ENCODE peak calls at places on chromosomes 7 and 10, in nine cellular contexts. One of them, this sample, is unnamed.

GRCh38 chr7:22093936-22094335 is 148.2 kb upstream of the CDCA7L start:
- DNase-seq in HFFc6: no peak
- DNase-seq in Calu3: no peak
- DNase-seq in spleen: no peak
- DNase-seq in WTC11: no peak
- DNase-seq in left lung: no peak
- DNase-seq in activated CD8-positive, alpha-beta T cell treated with anti-CD3 and anti-CD28 coated beads for 36 hours: no peak
- DNase-seq in BJ: no peak
- DNase-seq in B cell: no peak
- DNase-seq in this sample: no peak

GRCh38 chr7:98761225-98761624 is 108.6 kb downstream of the TMEM130 start:
- DNase-seq in HFFc6: no peak
- DNase-seq in Calu3: no peak
- DNase-seq in spleen: no peak
- DNase-seq in WTC11: no peak
- DNase-seq in left lung: no peak
- DNase-seq in activated CD8-positive, alpha-beta T cell treated with anti-CD3 and anti-CD28 coated beads for 36 hours: no peak
- DNase-seq in BJ: no peak
- DNase-seq in B cell: no peak
- DNase-seq in this sample: no peak

GRCh38 chr10:3071405-3072198 is 4.3 kb downstream of the PFKP start:
- DNase-seq in HFFc6: peak; percentile 83
- DNase-seq in Calu3: peak; percentile 73
- DNase-seq in spleen: no peak
- DNase-seq in WTC11: no peak
- DNase-seq in left lung: no peak
- DNase-seq in activated CD8-positive, alpha-beta T cell treated with anti-CD3 and anti-CD28 coated beads for 36 hours: peak; percentile 69
- DNase-seq in BJ: no peak
- DNase-seq in B cell: no peak
- DNase-seq in this sample: no peak

GRCh38 chr10:88314362-88314761 is 268.8 kb downstream of the RNLS start:
- DNase-seq in HFFc6: no peak
- DNase-seq in Calu3: no peak
- DNase-seq in spleen: no peak
- DNase-seq in WTC11: no peak
- DNase-seq in left lung: no peak
- DNase-seq in activated CD8-positive, alpha-beta T cell treated with anti-CD3 and anti-CD28 coated beads for 36 hours: no peak
- DNase-seq in BJ: no peak
- DNase-seq in B cell: no peak
- DNase-seq in this sample: no peak

GRCh38 chr7:140297192-140297591 is 101.1 kb downstream of the SLC37A3 start:
- DNase-seq in HFFc6: no peak
- DNase-seq in Calu3: no peak
- DNase-seq in spleen: no peak
- DNase-seq in WTC11: no peak
- DNase-seq in left lung: no peak
- DNase-seq in activated CD8-positive, alpha-beta T cell treated with anti-CD3 and anti-CD28 coated beads for 36 hours: no peak
- DNase-seq in BJ: no peak
- DNase-seq in B cell: no peak
- DNase-seq in this sample: no peak

GRCh38 chr7:100895956-100896742 is 461 bp upstream of the ACHE start:
- DNase-seq in HFFc6: no peak
- DNase-seq in Calu3: peak; percentile 37
- DNase-seq in spleen: peak; percentile 77
- DNase-seq in WTC11: peak; percentile 57
- DNase-seq in left lung: no peak
- DNase-seq in activated CD8-positive, alpha-beta T cell treated with anti-CD3 and anti-CD28 coated beads for 36 hours: peak; percentile 46
- DNase-seq in BJ: no peak
- DNase-seq in B cell: peak; percentile 58
- DNase-seq in this sample: peak; percentile 68

GRCh38 chr10:29106287-29106686 is 182.6 kb upstream of the LYZL1 start:
- DNase-seq in HFFc6: no peak
- DNase-seq in Calu3: no peak
- DNase-seq in spleen: no peak
- DNase-seq in WTC11: no peak
- DNase-seq in left lung: no peak
- DNase-seq in activated CD8-positive, alpha-beta T cell treated with anti-CD3 and anti-CD28 coated beads for 36 hours: no peak
- DNase-seq in BJ: no peak
- DNase-seq in B cell: no peak
- DNase-seq in this sample: no peak

GRCh38 chr10:8618834-8619233 is 564.3 kb downstream of the GATA3 start:
- DNase-seq in HFFc6: no peak
- DNase-seq in Calu3: peak; percentile 32
- DNase-seq in spleen: no peak
- DNase-seq in WTC11: no peak
- DNase-seq in left lung: no peak
- DNase-seq in activated CD8-positive, alpha-beta T cell treated with anti-CD3 and anti-CD28 coated beads for 36 hours: no peak
- DNase-seq in BJ: no peak
- DNase-seq in B cell: no peak
- DNase-seq in this sample: no peak

GRCh38 chr10:78211476-78212110 is 177.9 kb downstream of the RPS24 start:
- DNase-seq in HFFc6: peak; percentile 60
- DNase-seq in Calu3: peak; percentile 34
- DNase-seq in spleen: peak; percentile 56
- DNase-seq in WTC11: peak; percentile 34
- DNase-seq in left lung: no peak
- DNase-seq in activated CD8-positive, alpha-beta T cell treated with anti-CD3 and anti-CD28 coated beads for 36 hours: peak; percentile 33
- DNase-seq in BJ: no peak
- DNase-seq in B cell: peak; percentile 11
- DNase-seq in this sample: no peak

GRCh38 chr10:76302491-76302890 is 871.1 kb downstream of the LRMDA start:
- DNase-seq in HFFc6: no peak
- DNase-seq in Calu3: no peak
- DNase-seq in spleen: no peak
- DNase-seq in WTC11: no peak
- DNase-seq in left lung: no peak
- DNase-seq in activated CD8-positive, alpha-beta T cell treated with anti-CD3 and anti-CD28 coated beads for 36 hours: no peak
- DNase-seq in BJ: no peak
- DNase-seq in B cell: no peak
- DNase-seq in this sample: no peak

GRCh38 chr10:96752380-96752779 is 32.1 kb upstream of the PIK3AP1 start:
- DNase-seq in HFFc6: no peak
- DNase-seq in Calu3: no peak
- DNase-seq in spleen: no peak
- DNase-seq in WTC11: no peak
- DNase-seq in left lung: no peak
- DNase-seq in activated CD8-positive, alpha-beta T cell treated with anti-CD3 and anti-CD28 coated beads for 36 hours: no peak
- DNase-seq in BJ: no peak
- DNase-seq in B cell: no peak
- DNase-seq in this sample: no peak

GRCh38 chr10:116486774-116487448 is 58.8 kb upstream of the PNLIP start:
- DNase-seq in HFFc6: no peak
- DNase-seq in Calu3: no peak
- DNase-seq in spleen: no peak
- DNase-seq in WTC11: no peak
- DNase-seq in left lung: no peak
- DNase-seq in activated CD8-positive, alpha-beta T cell treated with anti-CD3 and anti-CD28 coated beads for 36 hours: no peak
- DNase-seq in BJ: no peak
- DNase-seq in B cell: no peak
- DNase-seq in this sample: no peak

GRCh38 chr7:137003071-137003470 is 134.6 kb downstream of the CHRM2 start:
- DNase-seq in HFFc6: peak; percentile 44
- DNase-seq in Calu3: no peak
- DNase-seq in spleen: no peak
- DNase-seq in WTC11: no peak
- DNase-seq in left lung: no peak
- DNase-seq in activated CD8-positive, alpha-beta T cell treated with anti-CD3 and anti-CD28 coated beads for 36 hours: no peak
- DNase-seq in BJ: no peak
- DNase-seq in B cell: no peak
- DNase-seq in this sample: no peak

GRCh38 chr10:124032982-124033886 is 60.2 kb downstream of the CHST15 start:
- DNase-seq in HFFc6: peak; percentile 77
- DNase-seq in Calu3: no peak
- DNase-seq in spleen: peak; percentile 56
- DNase-seq in WTC11: no peak
- DNase-seq in left lung: no peak
- DNase-seq in activated CD8-positive, alpha-beta T cell treated with anti-CD3 and anti-CD28 coated beads for 36 hours: no peak
- DNase-seq in BJ: no peak
- DNase-seq in B cell: no peak
- DNase-seq in this sample: no peak

GRCh38 chr10:66783296-66783695 is 142.5 kb upstream of the LRRTM3 start:
- DNase-seq in HFFc6: peak; percentile 22
- DNase-seq in Calu3: no peak
- DNase-seq in spleen: no peak
- DNase-seq in WTC11: no peak
- DNase-seq in left lung: no peak
- DNase-seq in activated CD8-positive, alpha-beta T cell treated with anti-CD3 and anti-CD28 coated beads for 36 hours: no peak
- DNase-seq in BJ: no peak
- DNase-seq in B cell: no peak
- DNase-seq in this sample: no peak

GRCh38 chr10:24150853-24151252 is 58.1 kb upstream of the KIAA1217 start:
- DNase-seq in HFFc6: no peak
- DNase-seq in Calu3: no peak
- DNase-seq in spleen: no peak
- DNase-seq in WTC11: no peak
- DNase-seq in left lung: no peak
- DNase-seq in activated CD8-positive, alpha-beta T cell treated with anti-CD3 and anti-CD28 coated beads for 36 hours: no peak
- DNase-seq in BJ: no peak
- DNase-seq in B cell: no peak
- DNase-seq in this sample: no peak

GRCh38 chr10:24153016-24153415 is 55.9 kb upstream of the KIAA1217 start:
- DNase-seq in HFFc6: no peak
- DNase-seq in Calu3: no peak
- DNase-seq in spleen: no peak
- DNase-seq in WTC11: no peak
- DNase-seq in left lung: no peak
- DNase-seq in activated CD8-positive, alpha-beta T cell treated with anti-CD3 and anti-CD28 coated beads for 36 hours: no peak
- DNase-seq in BJ: no peak
- DNase-seq in B cell: no peak
- DNase-seq in this sample: no peak

GRCh38 chr10:24153537-24153936 is 55.4 kb upstream of the KIAA1217 start:
- DNase-seq in HFFc6: no peak
- DNase-seq in Calu3: no peak
- DNase-seq in spleen: no peak
- DNase-seq in WTC11: no peak
- DNase-seq in left lung: no peak
- DNase-seq in activated CD8-positive, alpha-beta T cell treated with anti-CD3 and anti-CD28 coated beads for 36 hours: no peak
- DNase-seq in BJ: no peak
- DNase-seq in B cell: no peak
- DNase-seq in this sample: no peak

DNA sequence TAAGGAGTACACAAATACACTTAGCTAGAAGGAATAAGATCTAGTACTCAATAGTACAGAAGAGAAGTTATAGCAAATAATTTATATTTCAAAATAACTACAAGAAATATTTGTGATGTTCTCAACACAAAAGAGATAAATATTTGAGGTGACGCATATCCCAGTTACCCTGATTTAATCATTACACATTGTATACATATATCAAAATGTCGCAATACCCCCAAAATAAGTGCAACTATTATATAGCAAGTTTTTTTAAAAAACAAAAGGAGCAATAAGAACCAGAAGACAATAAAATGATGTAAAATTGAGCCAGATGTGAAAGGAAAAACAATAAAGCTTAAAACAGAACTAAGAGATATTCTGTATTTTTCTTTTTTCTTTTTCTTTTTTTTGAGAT is 59.3 kb upstream of the KIAA1217 start:
- DNase-seq in HFFc6: no peak
- DNase-seq in Calu3: no peak
- DNase-seq in spleen: no peak
- DNase-seq in WTC11: no peak
- DNase-seq in left lung: no peak
- DNase-seq in activated CD8-positive, alpha-beta T cell treated with anti-CD3 and anti-CD28 coated beads for 36 hours: no peak
- DNase-seq in BJ: no peak
- DNase-seq in B cell: no peak
- DNase-seq in this sample: no peak
- TF ChIP-seq CTCF in HFFc6: no peak
- TF ChIP-seq CTCF in Calu3: no peak
- TF ChIP-seq CTCF in spleen: no peak
- TF ChIP-seq CTCF in WTC11: no peak
- TF ChIP-seq CTCF in left lung: no peak
- TF ChIP-seq CTCF in activated CD8-positive, alpha-beta T cell treated with anti-CD3 and anti-CD28 coated beads for 36 hours: no peak
- TF ChIP-seq CTCF in BJ: no peak
- TF ChIP-seq CTCF in B cell: no peak
- TF ChIP-seq CTCF in this sample: no peak

GRCh38 chr10:31036209-31036608 is 4.5 kb upstream of the ZNF438 start:
- DNase-seq in HFFc6: no peak
- DNase-seq in Calu3: no peak
- DNase-seq in spleen: no peak
- DNase-seq in WTC11: peak; percentile 39
- DNase-seq in left lung: no peak
- DNase-seq in activated CD8-positive, alpha-beta T cell treated with anti-CD3 and anti-CD28 coated beads for 36 hours: no peak
- DNase-seq in BJ: no peak
- DNase-seq in B cell: no peak
- DNase-seq in this sample: no peak
- TF ChIP-seq CTCF in HFFc6: no peak
- TF ChIP-seq CTCF in Calu3: no peak
- TF ChIP-seq CTCF in spleen: no peak
- TF ChIP-seq CTCF in WTC11: no peak
- TF ChIP-seq CTCF in left lung: no peak
- TF ChIP-seq CTCF in activated CD8-positive, alpha-beta T cell treated with anti-CD3 and anti-CD28 coated beads for 36 hours: no peak
- TF ChIP-seq CTCF in BJ: no peak
- TF ChIP-seq CTCF in B cell: no peak
- TF ChIP-seq CTCF in this sample: no peak

GRCh38 chr7:108114117-108114841 is 15.9 kb downstream of the LAMB4 start:
- DNase-seq in HFFc6: no peak
- DNase-seq in Calu3: peak; percentile 19
- DNase-seq in spleen: no peak
- DNase-seq in WTC11: peak; percentile 59
- DNase-seq in left lung: no peak
- DNase-seq in activated CD8-positive, alpha-beta T cell treated with anti-CD3 and anti-CD28 coated beads for 36 hours: peak; percentile 48
- DNase-seq in BJ: no peak
- DNase-seq in B cell: peak; percentile 51
- DNase-seq in this sample: no peak
- TF ChIP-seq CTCF in HFFc6: peak; percentile 75
- TF ChIP-seq CTCF in Calu3: peak; percentile 58
- TF ChIP-seq CTCF in spleen: peak; percentile 44
- TF ChIP-seq CTCF in WTC11: peak; percentile 69
- TF ChIP-seq CTCF in left lung: no peak
- TF ChIP-seq CTCF in activated CD8-positive, alpha-beta T cell treated with anti-CD3 and anti-CD28 coated beads for 36 hours: peak; percentile 81
- TF ChIP-seq CTCF in BJ: peak; percentile 38
- TF ChIP-seq CTCF in B cell: peak; percentile 74
- TF ChIP-seq CTCF in this sample: peak; percentile 63

DNA sequence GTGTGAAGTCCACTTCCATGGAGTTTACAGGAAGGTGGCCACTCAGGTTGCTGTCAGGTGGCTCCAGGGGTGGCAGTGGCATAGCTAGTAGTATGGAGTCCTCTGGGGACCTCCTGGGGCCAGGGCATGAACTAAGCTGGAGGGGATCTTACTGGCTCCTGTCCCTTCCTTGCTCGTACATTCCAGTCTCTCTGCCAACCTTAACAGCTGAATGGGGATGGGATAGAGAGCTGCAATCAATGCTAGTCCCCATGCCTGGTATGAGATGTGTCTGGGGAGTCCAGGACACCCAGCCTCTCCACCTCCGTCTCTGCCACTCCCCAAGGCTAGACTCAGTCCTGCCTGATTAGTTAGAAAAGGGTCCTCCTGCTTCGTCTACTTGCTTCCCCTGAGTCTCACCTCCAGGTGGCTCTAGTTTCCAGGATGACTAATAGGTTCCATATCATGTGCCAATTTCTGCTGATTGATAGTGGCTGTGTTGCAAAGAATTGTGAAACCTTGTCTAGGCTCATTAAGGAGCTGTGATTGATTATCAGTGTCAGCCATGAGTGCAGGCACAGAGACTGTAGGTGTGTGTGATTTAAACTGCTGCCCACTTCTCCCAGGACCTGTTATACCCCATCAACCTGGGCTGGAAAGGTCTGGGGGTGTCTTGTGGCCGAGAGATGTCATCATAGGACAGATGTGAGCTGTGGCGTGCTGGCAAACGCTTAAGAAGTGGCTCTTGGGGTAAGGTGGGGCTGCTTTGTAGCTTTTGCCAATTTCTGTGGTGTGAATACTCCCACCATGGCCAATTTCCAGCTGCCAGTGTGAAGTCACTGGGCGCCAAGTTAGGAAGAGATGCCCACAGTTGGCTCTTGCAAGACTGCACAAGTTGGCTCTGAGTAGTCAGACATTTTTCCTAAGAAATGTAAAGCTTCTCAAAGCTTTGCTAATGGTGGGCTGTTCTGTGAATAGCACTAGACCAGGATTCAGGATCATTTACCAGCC is 59.8 kb downstream of the COL13A1 start:
- DNase-seq in HFFc6: peak; percentile 89
- DNase-seq in Calu3: peak; percentile 80
- DNase-seq in spleen: no peak
- DNase-seq in WTC11: no peak
- DNase-seq in left lung: no peak
- DNase-seq in activated CD8-positive, alpha-beta T cell treated with anti-CD3 and anti-CD28 coated beads for 36 hours: peak; percentile 21
- DNase-seq in BJ: peak; percentile 39
- DNase-seq in B cell: no peak
- DNase-seq in this sample: no peak
- TF ChIP-seq CTCF in HFFc6: peak; percentile 70
- TF ChIP-seq CTCF in Calu3: peak; percentile 68
- TF ChIP-seq CTCF in spleen: no peak
- TF ChIP-seq CTCF in WTC11: no peak
- TF ChIP-seq CTCF in left lung: no peak
- TF ChIP-seq CTCF in activated CD8-positive, alpha-beta T cell treated with anti-CD3 and anti-CD28 coated beads for 36 hours: peak; percentile 15
- TF ChIP-seq CTCF in BJ: peak; percentile 50
- TF ChIP-seq CTCF in B cell: no peak
- TF ChIP-seq CTCF in this sample: no peak